ENCODE peak calls at places on chromosomes 1 and 21, in eight cellular contexts. P is NCI-H510A treated with DMSO at 0.1 percent for 48 hours; J is smooth muscle cell of the brain vasculature; M is Ammon's horn; A is H7; N is AG08396; R is NCI-H1092; Z is effector CD4-positive, alpha-beta T cell. T is an unnamed sample.

GRCh38 chr1:29650476-29650875 is 414.2 kb downstream of the PTPRU start:
- DNase-seq in R (no peak), Z (no peak), N (no peak), A (peak), J (no peak), M (no peak), P (no peak), T (no peak)

GRCh38 chr1:17973694-17974093 is 133.9 kb upstream of the IGSF21 start:
- DNase-seq in A (no peak), N (no peak), P (no peak), J (no peak), M (no peak), R (no peak), Z (no peak), T (no peak)

GRCh38 chr1:239603530-239603929 is 217.2 kb downstream of the CHRM3 start:
- DNase-seq in R (no peak), A (no peak), P (no peak), J (no peak), M (no peak), N (no peak), Z (no peak), T (no peak)

GRCh38 chr1:1047963-1048362 is 26.1 kb downstream of the RNF223 start:
- DNase-seq in A (no peak), N (no peak), M (no peak), Z (no peak), R (no peak), J (no peak), P (no peak), T (no peak)

GRCh38 chr1:248779350-248779749 is 23.8 kb upstream of the LYPD8 start:
- DNase-seq in J (no peak), N (no peak), A (no peak), R (no peak), M (no peak), Z (no peak), P (no peak), T (no peak)

GRCh38 chr1:53982034-53982761 is 35.8 kb downstream of the LDLRAD1 start:
- DNase-seq in J (no peak), N (peak), Z (no peak), R (no peak), A (peak), P (peak), M (peak), T (no peak)

GRCh38 chr1:197884173-197884572 is 18.3 kb upstream of the C1orf53 start:
- DNase-seq in M (no peak), Z (no peak), R (no peak), P (no peak), A (no peak), N (no peak), J (no peak), T (no peak)

GRCh38 chr1:18010408-18010807 is 97.2 kb upstream of the IGSF21 start:
- DNase-seq in M (no peak), N (no peak), J (no peak), R (no peak), A (no peak), Z (no peak), P (no peak), T (no peak)

GRCh38 chr1:4699724-4700301 is 45.4 kb downstream of the AJAP1 start:
- DNase-seq in N (no peak), R (no peak), M (peak), J (no peak), A (peak), P (peak), Z (no peak), T (no peak)

GRCh38 chr1:82162526-82163420 is 362.0 kb downstream of the ADGRL2 start:
- DNase-seq in J (no peak), Z (no peak), P (peak), M (no peak), N (no peak), R (no peak), A (no peak), T (no peak)

GRCh38 chr1:29332204-29332603 is 95.9 kb downstream of the PTPRU start:
- DNase-seq in P (peak), M (no peak), N (no peak), J (peak), Z (no peak), A (peak), R (no peak), T (no peak)

GRCh38 chr1:147665521-147665920 is 4.8 kb downstream of the ACP6 start:
- DNase-seq in Z (no peak), N (no peak), M (no peak), A (peak), P (peak), J (no peak), R (no peak), T (no peak)

GRCh38 chr1:57424231-57425027 is 569 bp upstream of the DAB1 start:
- DNase-seq in R (peak), P (peak), N (peak), M (peak), A (peak), Z (no peak), J (no peak), T (no peak)

GRCh38 chr1:54485417-54485816 is 62.6 kb upstream of the ACOT11 start:
- DNase-seq in N (no peak), A (no peak), P (no peak), Z (no peak), J (no peak), R (no peak), M (no peak), T (no peak)

GRCh38 chr1:67647036-67647798 is 37.8 kb upstream of the GADD45A start:
- DNase-seq in A (no peak), R (peak), N (no peak), Z (no peak), J (no peak), P (peak), M (no peak), T (no peak)

GRCh38 chr1:33470495-33471012 is 1.9 kb upstream of the ZSCAN20 start:
- DNase-seq in Z (peak), J (peak), P (peak), M (peak), A (peak), N (peak), R (peak), T (no peak)

GRCh38 chr1:81703352-81703735 is 97.4 kb upstream of the ADGRL2 start:
- DNase-seq in J (no peak), M (no peak), Z (no peak), P (no peak), A (no peak), N (no peak), R (no peak), T (no peak)

GRCh38 chr1:203551550-203551949 is 57.6 kb downstream of the OPTC start:
- DNase-seq in J (no peak), Z (no peak), R (no peak), M (no peak), A (no peak), N (no peak), P (no peak), T (no peak)

GRCh38 chr21:41365377-41366107 is 3.7 kb downstream of the MX2 start:
- DNase-seq in J (no peak), P (no peak), R (no peak), N (no peak), M (no peak), Z (no peak), A (no peak), T (no peak)

GRCh38 chr21:31161157-31161556 is 122.9 kb upstream of the KRTAP19-8 start:
- DNase-seq in R (no peak), J (no peak), Z (no peak), P (no peak), M (peak), A (peak), N (no peak), T (no peak)

GRCh38 chr1:199954701-199955100 is 72.8 kb upstream of the NR5A2 start:
- DNase-seq in P (no peak), N (no peak), R (no peak), Z (no peak), J (no peak), M (no peak), A (peak), T (no peak)

GRCh38 chr1:238621405-238621804 is 730.7 kb upstream of the ZP4 start:
- DNase-seq in P (no peak), N (no peak), A (no peak), M (no peak), J (no peak), Z (no peak), R (no peak), T (no peak)

GRCh38 chr1:207311888-207312603 is 9.4 kb upstream of the CD55 start:
- DNase-seq in J (no peak), R (no peak), Z (no peak), A (no peak), P (no peak), M (no peak), N (no peak), T (no peak)

GRCh38 chr1:1626207-1627141 is 5.5 kb upstream of the MMP23B start:
- DNase-seq in P (no peak), A (peak), Z (no peak), N (no peak), J (no peak), R (no peak), M (no peak), T (no peak)

GRCh38 chr1:23578311-23578996 is 19.2 kb upstream of the ID3 start:
- DNase-seq in P (no peak), A (no peak), N (no peak), R (no peak), J (no peak), M (no peak), Z (no peak), T (no peak)

GRCh38 chr1:36365310-36365895 is 20.3 kb downstream of the STK40 start:
- DNase-seq in R (no peak), N (peak), Z (no peak), J (no peak), A (no peak), P (no peak), M (peak), T (no peak)

GRCh38 chr1:47409311-47410085 is 6.6 kb upstream of the FOXE3 start:
- DNase-seq in A (no peak), N (peak), R (no peak), M (no peak), J (no peak), Z (no peak), P (no peak), T (no peak)

GRCh38 chr1:197444754-197445153 is 176.7 kb downstream of the CRB1 start:
- DNase-seq in A (no peak), J (no peak), N (no peak), P (no peak), M (no peak), Z (no peak), R (no peak), T (no peak)

GRCh38 chr1:183349201-183349711 is 68.9 kb downstream of the NMNAT2 start:
- DNase-seq in A (no peak), Z (no peak), P (no peak), N (peak), R (no peak), M (peak), J (no peak), T (no peak)

GRCh38 chr1:15953294-15953771 is 22.6 kb downstream of the ZBTB17 start:
- DNase-seq in A (no peak), Z (no peak), N (no peak), R (no peak), P (no peak), J (no peak), M (no peak), T (no peak)

GRCh38 chr1:237877628-237878027 is 13.1 kb downstream of the ZP4 start:
- DNase-seq in M (no peak), P (no peak), A (no peak), Z (no peak), J (no peak), R (no peak), N (no peak), T (no peak)

T was measured in T-helper 2 cell.